ENCODE peak calls at places on chromosome X, in eight cellular contexts. E is AG09309; B is activated naive CD4-positive, alpha-beta T cell treated with anti-CD3 and anti-CD28 coated beads, Interleukin-2, amount 50 U/mL, for 72 hours; S is neural crest cell; J is RKO; Y is HuH-7; W is nucleus accumbens; G is lower leg skin. F is an unnamed sample.

GRCh38 chrX:99242001-99242400 is 1168.1 kb downstream of the PCDH19 start:
- DNase-seq in E (no peak), B (no peak), S (no peak), J (peak), Y (no peak), W (no peak), G (peak), F (peak)

GRCh38 chrX:39337461-39337860 is 536.2 kb downstream of the MID1IP1 start:
- DNase-seq in E (no peak), B (no peak), S (no peak), J (no peak), Y (no peak), W (no peak), G (no peak), F (no peak)

GRCh38 chrX:137031517-137032377 is 2.0 kb downstream of the GPR101 start:
- DNase-seq in E (no peak), B (no peak), S (peak), J (no peak), Y (no peak), W (peak), G (no peak), F (no peak)

GRCh38 chrX:134423606-134424005 is 36.4 kb upstream of the HPRT1 start:
- DNase-seq in E (peak), B (no peak), S (no peak), J (peak), Y (no peak), W (no peak), G (no peak), F (peak)

GRCh38 chrX:46686003-46686645 is 72.8 kb downstream of the SLC9A7 start:
- DNase-seq in E (no peak), B (no peak), S (peak), J (peak), Y (peak), W (no peak), G (no peak), F (peak)

GRCh38 chrX:103584606-103585005 is 709 bp upstream of the TCEAL4 start:
- DNase-seq in E (no peak), B (no peak), S (no peak), J (peak), Y (no peak), W (no peak), G (no peak), F (no peak)

GRCh38 chrX:19725545-19726102 is 161.8 kb downstream of the SH3KBP1 start:
- DNase-seq in E (no peak), B (no peak), S (no peak), J (no peak), Y (no peak), W (no peak), G (no peak), F (no peak)

GRCh38 chrX:129678176-129678880 is 23.6 kb upstream of the APLN start:
- DNase-seq in E (no peak), B (no peak), S (no peak), J (peak), Y (peak), W (peak), G (no peak), F (peak)

GRCh38 chrX:133749951-133750350 is 235.4 kb downstream of the GPC3 start:
- DNase-seq in E (no peak), B (no peak), S (no peak), J (no peak), Y (no peak), W (no peak), G (no peak), F (no peak)

GRCh38 chrX:37701588-37701987 is 16.0 kb downstream of the XK start:
- DNase-seq in E (no peak), B (no peak), S (no peak), J (no peak), Y (no peak), W (no peak), G (no peak), F (no peak)

GRCh38 chrX:46690818-46691217 is 68.1 kb downstream of the SLC9A7 start:
- DNase-seq in E (no peak), B (no peak), S (no peak), J (no peak), Y (no peak), W (no peak), G (no peak), F (no peak)

F was measured in SW480.